ENCODE peak calls at places on chromosomes 6 and 20, in four cellular contexts. One of them, this sample, is unnamed. For H3K27me3 and H3K4me1, the result is how much of the 10 kb centered on the place peaks cover.

GRCh38 chr6:46563924-46564323 is 72.7 kb upstream of the RCAN2 start:
- DNase-seq in heart left ventricle: no peak
- DNase-seq in CD8-positive, alpha-beta T cell: no peak
- DNase-seq in neural progenitor cell: no peak
- DNase-seq in this sample: no peak

GRCh38 chr6:116485786-116486185 is 24.6 kb downstream of the CALHM6 start:
- DNase-seq in heart left ventricle: no peak
- DNase-seq in CD8-positive, alpha-beta T cell: no peak
- DNase-seq in neural progenitor cell: no peak
- DNase-seq in this sample: no peak

GRCh38 chr20:58579069-58579818 is 64.0 kb upstream of the APCDD1L start:
- DNase-seq in heart left ventricle: no peak
- DNase-seq in CD8-positive, alpha-beta T cell: no peak
- DNase-seq in neural progenitor cell: no peak
- DNase-seq in this sample: no peak

GRCh38 chr6:23316131-23316530 is 746.8 kb downstream of the HDGFL1 start:
- DNase-seq in heart left ventricle: no peak
- DNase-seq in CD8-positive, alpha-beta T cell: no peak
- DNase-seq in neural progenitor cell: no peak
- DNase-seq in this sample: no peak

GRCh38 chr6:107670792-107671199 is 153.3 kb downstream of the SCML4 start:
- DNase-seq in heart left ventricle: peak
- DNase-seq in CD8-positive, alpha-beta T cell: no peak
- DNase-seq in neural progenitor cell: peak
- DNase-seq in this sample: no peak

GRCh38 chr20:17635846-17636245 is 46.2 kb downstream of the RRBP1 start:
- DNase-seq in heart left ventricle: no peak
- DNase-seq in CD8-positive, alpha-beta T cell: no peak
- DNase-seq in neural progenitor cell: no peak
- DNase-seq in this sample: no peak

GRCh38 chr6:151335930-151336329 is 55.4 kb downstream of the ZBTB2 start:
- DNase-seq in heart left ventricle: no peak
- DNase-seq in CD8-positive, alpha-beta T cell: no peak
- DNase-seq in neural progenitor cell: no peak
- DNase-seq in this sample: no peak

GRCh38 chr20:17849901-17850673 is 118.5 kb downstream of the SNX5 start:
- DNase-seq in heart left ventricle: peak
- DNase-seq in CD8-positive, alpha-beta T cell: no peak
- DNase-seq in neural progenitor cell: no peak
- DNase-seq in this sample: no peak

GRCh38 chr6:76861403-76861802 is 601.9 kb downstream of the HTR1B start:
- DNase-seq in heart left ventricle: no peak
- DNase-seq in CD8-positive, alpha-beta T cell: no peak
- DNase-seq in neural progenitor cell: peak
- DNase-seq in this sample: no peak

GRCh38 chr6:27867941-27868705 is 44.1 kb downstream of the OR2B2 start:
- DNase-seq in heart left ventricle: no peak
- DNase-seq in CD8-positive, alpha-beta T cell: no peak
- DNase-seq in neural progenitor cell: no peak
- DNase-seq in this sample: no peak

GRCh38 chr6:168165891-168166290 is 86.9 kb upstream of the FRMD1 start:
- DNase-seq in heart left ventricle: no peak
- DNase-seq in CD8-positive, alpha-beta T cell: peak
- DNase-seq in neural progenitor cell: no peak
- DNase-seq in this sample: no peak

GRCh38 chr6:168166627-168167026 is 87.6 kb upstream of the FRMD1 start:
- DNase-seq in heart left ventricle: no peak
- DNase-seq in CD8-positive, alpha-beta T cell: peak
- DNase-seq in neural progenitor cell: no peak
- DNase-seq in this sample: no peak

GRCh38 chr6:168163096-168163731 is 84.2 kb upstream of the FRMD1 start:
- DNase-seq in heart left ventricle: no peak
- DNase-seq in CD8-positive, alpha-beta T cell: peak
- DNase-seq in neural progenitor cell: peak
- DNase-seq in this sample: no peak

GRCh38 chr6:168164462-168165061 is 85.5 kb upstream of the FRMD1 start:
- DNase-seq in heart left ventricle: no peak
- DNase-seq in CD8-positive, alpha-beta T cell: peak
- DNase-seq in neural progenitor cell: no peak
- DNase-seq in this sample: no peak

DNA sequence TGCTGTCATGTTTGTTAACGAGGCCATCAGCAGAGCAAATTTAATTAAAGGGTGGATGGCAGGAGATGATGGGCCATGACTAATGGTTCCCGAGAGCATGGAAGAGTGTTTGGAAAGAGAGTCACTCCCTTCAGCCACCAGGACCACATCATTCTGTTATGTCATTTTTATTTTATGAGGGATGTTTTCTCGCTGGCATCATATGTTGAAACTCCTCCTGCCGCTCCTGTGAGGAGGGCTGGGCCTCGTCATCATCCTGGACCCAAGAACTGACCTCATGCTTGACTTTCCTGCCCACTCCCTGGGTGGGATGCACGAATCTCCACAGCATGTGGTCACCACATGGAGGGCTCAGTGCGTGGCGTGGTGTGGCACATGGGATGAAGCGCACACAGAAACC is 86.4 kb upstream of the FRMD1 start:
- DNase-seq in heart left ventricle: no peak
- DNase-seq in CD8-positive, alpha-beta T cell: no peak
- DNase-seq in neural progenitor cell: no peak
- DNase-seq in this sample: no peak
- H3K27me3 ChIP-seq in heart left ventricle: under half
- H3K27me3 ChIP-seq in CD8-positive, alpha-beta T cell: under half
- H3K27me3 ChIP-seq in neural progenitor cell: under half
- H3K27me3 ChIP-seq in this sample: under half

GRCh38 chr20:50274570-50275430 is 84.2 kb downstream of the CEBPB start:
- DNase-seq in heart left ventricle: peak
- DNase-seq in CD8-positive, alpha-beta T cell: no peak
- DNase-seq in neural progenitor cell: no peak
- DNase-seq in this sample: no peak

GRCh38 chr20:50278377-50278683 is 87.7 kb downstream of the CEBPB start:
- DNase-seq in heart left ventricle: no peak
- DNase-seq in CD8-positive, alpha-beta T cell: no peak
- DNase-seq in neural progenitor cell: no peak
- DNase-seq in this sample: no peak

GRCh38 chr20:50277064-50277415 is 86.4 kb downstream of the CEBPB start:
- DNase-seq in heart left ventricle: peak
- DNase-seq in CD8-positive, alpha-beta T cell: no peak
- DNase-seq in neural progenitor cell: no peak
- DNase-seq in this sample: no peak

GRCh38 chr20:50277460-50278376 is 87.1 kb downstream of the CEBPB start:
- DNase-seq in heart left ventricle: peak
- DNase-seq in CD8-positive, alpha-beta T cell: no peak
- DNase-seq in neural progenitor cell: no peak
- DNase-seq in this sample: no peak

GRCh38 chr20:50276119-50277063 is 85.8 kb downstream of the CEBPB start:
- DNase-seq in heart left ventricle: peak
- DNase-seq in CD8-positive, alpha-beta T cell: no peak
- DNase-seq in neural progenitor cell: no peak
- DNase-seq in this sample: no peak
- H3K4me1 ChIP-seq in heart left ventricle: under half
- H3K4me1 ChIP-seq in CD8-positive, alpha-beta T cell: under half
- H3K4me1 ChIP-seq in neural progenitor cell: under half
- H3K4me1 ChIP-seq in this sample: under half

GRCh38 chr6:32621372-32621771 is 15.8 kb upstream of the HLA-DQA1 start:
- DNase-seq in heart left ventricle: no peak
- DNase-seq in CD8-positive, alpha-beta T cell: no peak
- DNase-seq in neural progenitor cell: no peak
- DNase-seq in this sample: no peak

GRCh38 chr6:32623693-32624092 is 13.5 kb upstream of the HLA-DQA1 start:
- DNase-seq in heart left ventricle: no peak
- DNase-seq in CD8-positive, alpha-beta T cell: no peak
- DNase-seq in neural progenitor cell: no peak
- DNase-seq in this sample: no peak

GRCh38 chr6:32625137-32625536 is 12.1 kb upstream of the HLA-DQA1 start:
- DNase-seq in heart left ventricle: no peak
- DNase-seq in CD8-positive, alpha-beta T cell: no peak
- DNase-seq in neural progenitor cell: no peak
- DNase-seq in this sample: no peak

GRCh38 chr6:32624565-32624964 is 12.6 kb upstream of the HLA-DQA1 start:
- DNase-seq in heart left ventricle: no peak
- DNase-seq in CD8-positive, alpha-beta T cell: no peak
- DNase-seq in neural progenitor cell: no peak
- DNase-seq in this sample: no peak

DNA sequence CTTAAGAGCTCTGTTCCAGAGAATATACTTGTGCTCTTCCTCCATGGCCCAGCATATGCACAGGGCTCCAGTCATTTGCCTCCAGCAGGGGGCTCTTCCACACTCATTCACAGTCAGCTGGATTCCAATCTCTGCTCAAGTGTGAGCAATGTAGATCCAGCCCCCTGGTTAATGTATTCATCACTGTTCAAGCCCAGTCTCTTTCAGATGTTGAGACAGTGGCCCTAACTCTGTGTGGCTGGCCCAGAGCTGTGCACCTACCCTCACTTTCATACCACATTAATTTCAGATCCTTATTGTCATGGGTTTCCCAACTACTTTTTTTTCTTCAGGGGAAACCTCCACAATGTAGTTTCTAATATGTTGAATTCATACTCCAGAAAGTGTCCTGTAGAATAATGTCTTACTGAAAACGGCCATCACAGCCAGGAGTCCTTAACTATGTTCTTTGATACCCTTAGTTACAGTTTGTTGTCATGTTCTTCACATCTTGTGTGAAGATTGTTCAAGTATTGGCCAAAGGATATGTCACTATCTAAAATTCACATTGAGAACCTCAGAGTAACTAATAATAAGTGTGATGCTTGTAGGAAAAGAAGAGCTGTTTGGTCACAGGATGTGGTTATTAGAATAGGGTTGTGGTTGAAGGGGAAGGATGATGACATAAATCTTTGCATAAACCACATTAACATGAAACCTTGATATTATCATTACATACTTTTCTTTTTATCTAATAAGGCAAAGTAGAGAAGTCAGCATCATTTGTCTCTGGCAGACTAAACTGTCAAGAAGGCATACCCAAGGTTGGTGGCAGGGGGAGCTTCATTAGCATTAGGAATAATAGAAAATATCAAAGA is 14.4 kb upstream of the HLA-DQA1 start:
- DNase-seq in heart left ventricle: peak
- DNase-seq in CD8-positive, alpha-beta T cell: peak
- DNase-seq in neural progenitor cell: peak
- DNase-seq in this sample: no peak
- H3K27me3 ChIP-seq in heart left ventricle: under half
- H3K27me3 ChIP-seq in CD8-positive, alpha-beta T cell: under half
- H3K27me3 ChIP-seq in neural progenitor cell: under half
- H3K27me3 ChIP-seq in this sample: under half

GRCh38 chr6:109693128-109693527 is 2.0 kb downstream of the FIG4 start:
- DNase-seq in heart left ventricle: no peak
- DNase-seq in CD8-positive, alpha-beta T cell: no peak
- DNase-seq in neural progenitor cell: no peak
- DNase-seq in this sample: no peak

GRCh38 chr6:109695468-109695867 is 4.4 kb downstream of the FIG4 start:
- DNase-seq in heart left ventricle: no peak
- DNase-seq in CD8-positive, alpha-beta T cell: no peak
- DNase-seq in neural progenitor cell: peak
- DNase-seq in this sample: no peak

GRCh38 chr6:109701201-109701600 is 10.1 kb downstream of the FIG4 start:
- DNase-seq in heart left ventricle: no peak
- DNase-seq in CD8-positive, alpha-beta T cell: no peak
- DNase-seq in neural progenitor cell: no peak
- DNase-seq in this sample: no peak

GRCh38 chr6:109690740-109691687 is at the start of the genes AK9 and FIG4:
- DNase-seq in heart left ventricle: peak
- DNase-seq in CD8-positive, alpha-beta T cell: peak
- DNase-seq in neural progenitor cell: peak
- DNase-seq in this sample: peak

GRCh38 chr6:109696355-109696754 is 5.3 kb downstream of the FIG4 start:
- DNase-seq in heart left ventricle: no peak
- DNase-seq in CD8-positive, alpha-beta T cell: no peak
- DNase-seq in neural progenitor cell: no peak
- DNase-seq in this sample: no peak
- H3K4me1 ChIP-seq in heart left ventricle: under half
- H3K4me1 ChIP-seq in CD8-positive, alpha-beta T cell: under half
- H3K4me1 ChIP-seq in neural progenitor cell: under half
- H3K4me1 ChIP-seq in this sample: under half

This sample was measured in Panc1.